ENCODE peak calls at places on chromosomes 1 and 21, in nine cellular contexts. S is NB4, A is sigmoid colon, U is adrenal gland, O is tibial nerve, J is uterus, E is A549, K is GM12892, R is K562. D is an unnamed sample.

GRCh38 chr1:15408890-15409399 is 743 bp upstream of the EFHD2 start:
- DNase-seq in R (no peak), O (no peak), S (peak), J (no peak), K (no peak), U (no peak), E (no peak), A (no peak), D (no peak)

GRCh38 chr1:90800012-90800717 is 83.1 kb upstream of the BARHL2 start:
- DNase-seq in K (no peak), A (no peak), R (no peak), J (no peak), E (no peak), U (no peak), S (no peak), O (no peak), D (no peak)

GRCh38 chr1:207076181-207076949 is 12.3 kb upstream of the C4BPB start:
- DNase-seq in E (no peak), U (no peak), J (no peak), O (no peak), K (no peak), S (no peak), A (no peak), R (peak), D (no peak)

GRCh38 chr1:91732291-91732953 is 153.5 kb downstream of the TGFBR3 start:
- DNase-seq in S (no peak), J (peak), K (peak), U (peak), O (no peak), A (peak), E (peak), R (peak), D (no peak)

GRCh38 chr1:154906621-154907081 is 29.9 kb downstream of the PMVK start:
- DNase-seq in A (peak), J (no peak), O (no peak), E (peak), K (no peak), U (peak), R (no peak), S (peak), D (no peak)

GRCh38 chr1:1910651-1911389 is 4.2 kb upstream of the CALML6 start:
- DNase-seq in U (peak), R (no peak), S (no peak), A (peak), E (no peak), O (no peak), J (no peak), K (no peak), D (no peak)

GRCh38 chr1:96414598-96414997 is 307.0 kb upstream of the PTBP2 start:
- DNase-seq in J (no peak), A (no peak), S (no peak), U (no peak), K (no peak), E (no peak), O (no peak), R (no peak), D (no peak)

GRCh38 chr1:62274496-62274895 is 44.7 kb downstream of the KANK4 start:
- DNase-seq in J (no peak), E (no peak), K (no peak), R (no peak), U (no peak), O (no peak), S (no peak), A (no peak), D (no peak)

GRCh38 chr21:41571938-41572510 is 64.1 kb upstream of the TMPRSS2 start:
- DNase-seq in E (no peak), S (peak), R (no peak), J (no peak), U (no peak), A (no peak), K (no peak), O (no peak), D (no peak)

GRCh38 chr1:57831624-57832023 is 407.8 kb upstream of the DAB1 start:
- DNase-seq in R (no peak), E (peak), K (no peak), U (no peak), J (no peak), S (no peak), O (no peak), A (no peak), D (no peak)

GRCh38 chr21:44644878-44645277 is 1.3 kb upstream of the KRTAP10-11 start:
- DNase-seq in R (no peak), E (no peak), K (no peak), S (no peak), J (no peak), A (no peak), U (no peak), O (no peak), D (no peak)

GRCh38 chr1:11314959-11315358 is 42.0 kb downstream of the UBIAD1 start:
- DNase-seq in J (peak), E (no peak), R (no peak), A (no peak), U (no peak), S (no peak), O (peak), K (no peak), D (no peak)

GRCh38 chr1:14968251-14968812 is 185.2 kb upstream of the TMEM51 start:
- DNase-seq in A (peak), U (peak), K (no peak), E (no peak), O (peak), J (peak), S (no peak), R (no peak), D (no peak)

GRCh38 chr1:56374026-56374974 is 205.1 kb downstream of the PLPP3 start:
- DNase-seq in O (no peak), E (peak), A (peak), U (no peak), S (no peak), J (no peak), R (no peak), K (no peak), D (no peak)

GRCh38 chr21:38769253-38769780 is 36.4 kb upstream of the ETS2 start:
- DNase-seq in J (no peak), E (peak), S (no peak), U (no peak), K (no peak), O (no peak), R (no peak), A (no peak), D (no peak)

GRCh38 chr1:27111771-27112573 is 43.0 kb downstream of the SLC9A1 start:
- DNase-seq in K (peak), E (peak), O (peak), U (peak), S (peak), A (peak), J (peak), R (peak), D (peak)

GRCh38 chr1:19893687-19894086 is 11.5 kb downstream of the OTUD3 start:
- DNase-seq in S (no peak), J (no peak), U (peak), K (no peak), R (no peak), O (no peak), E (no peak), A (no peak), D (no peak)

GRCh38 chr1:224052767-224053166 is 61.1 kb upstream of the FBXO28 start:
- DNase-seq in A (no peak), S (no peak), E (no peak), J (no peak), U (no peak), O (no peak), R (no peak), K (no peak), D (no peak)
- TF ChIP-seq POLR2A in A (no peak), S (no peak), E (no peak), J (no peak), U (no peak), O (no peak), R (no peak), K (no peak), D (no peak)

DNA sequence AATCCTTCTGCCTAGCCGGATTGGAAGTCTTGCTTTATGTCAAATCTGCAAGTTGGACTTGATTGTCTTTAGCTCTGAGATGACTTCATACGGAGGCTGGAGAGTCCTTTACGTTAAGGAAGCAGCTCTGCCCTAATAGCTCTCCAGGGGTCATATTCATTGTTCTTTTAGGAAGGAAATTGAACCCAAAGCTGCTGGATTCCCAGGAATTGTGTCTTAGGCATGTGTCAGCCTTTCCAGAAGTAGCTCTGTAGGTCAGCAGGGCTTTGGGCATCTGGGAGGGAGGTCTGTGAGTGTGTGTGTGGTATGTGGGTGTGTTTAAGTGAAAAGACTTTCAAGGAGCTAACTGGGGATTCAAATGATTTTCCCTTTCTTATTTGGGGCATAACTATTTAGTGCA is 82.4 kb downstream of the ABCA4 start:
- DNase-seq in R (no peak), J (peak), U (no peak), S (no peak), O (no peak), E (no peak), K (no peak), A (no peak), D (no peak)
- TF ChIP-seq POLR2A in R (no peak), J (no peak), U (no peak), S (no peak), O (no peak), E (no peak), K (no peak), A (no peak), D (no peak)

DNA sequence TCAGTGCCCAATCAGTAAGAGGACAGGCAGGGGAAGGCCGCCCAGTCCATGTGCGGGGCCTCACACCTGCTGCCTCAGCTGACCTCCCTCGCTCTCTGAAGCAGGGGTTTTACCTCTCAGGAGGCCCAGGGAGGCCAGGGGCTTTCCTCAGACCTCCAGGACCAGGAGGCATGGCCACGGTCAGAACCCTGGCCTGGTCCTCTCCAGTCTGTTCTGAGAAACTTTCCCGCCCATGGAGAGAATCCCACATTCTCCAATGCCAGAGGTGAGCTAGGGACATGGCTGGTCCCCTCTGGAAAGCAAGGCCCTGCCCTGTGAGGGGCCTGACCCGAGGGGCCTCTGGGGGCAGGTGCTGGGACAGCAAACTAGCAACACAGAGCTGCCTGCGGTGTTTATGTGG is 68.2 kb downstream of the DMRTB1 start:
- DNase-seq in E (no peak), O (no peak), U (no peak), R (no peak), K (no peak), A (no peak), J (no peak), S (no peak), D (no peak)
- TF ChIP-seq POLR2A in E (no peak), O (no peak), U (no peak), R (no peak), K (no peak), A (no peak), J (no peak), S (no peak), D (no peak)

GRCh38 chr1:86914635-86914997 is at the start of gene HS2ST1:
- DNase-seq in O (no peak), J (no peak), S (no peak), R (no peak), K (no peak), A (no peak), E (no peak), U (no peak), D (no peak)
- TF ChIP-seq POLR2A in O (peak), J (peak), S (peak), R (peak), K (peak), A (peak), E (peak), U (peak), D (no peak)